ENCODE peak calls at places on chromosomes 3 and 15, in five cellular contexts. Q, R, O, F and G are unnamed samples.
A peak's percentile ranks its signal among the peaks of the same experiment; 100 is the strongest.

GRCh38 chr3:42159706-42160472 is 68.7 kb downstream of the TRAK1 start:
- DNase-seq in F (no peak), R (peak; percentile 70), O (no peak), Q (no peak), G (no peak)

GRCh38 chr15:98937413-98938104 is 70.0 kb downstream of the PGPEP1L start:
- DNase-seq in O (no peak), Q (no peak), F (no peak), R (peak; percentile 64), G (no peak)

GRCh38 chr3:42886294-42886822 is 10.7 kb upstream of the CYP8B1 start:
- DNase-seq in R (no peak), F (no peak), Q (no peak), O (no peak), G (no peak)

GRCh38 chr15:94229591-94230365 is 1.6 kb upstream of the MCTP2 start:
- DNase-seq in Q (no peak), F (no peak), O (no peak), R (peak; percentile 40), G (no peak)

GRCh38 chr3:107372506-107372905 is 4.7 kb upstream of the CCDC54 start:
- DNase-seq in R (no peak), F (no peak), Q (no peak), O (no peak), G (no peak)

GRCh38 chr15:100712226-100712625 is 109.8 kb downstream of the ASB7 start:
- DNase-seq in F (no peak), O (no peak), Q (peak; percentile 92), R (no peak), G (no peak)

GRCh38 chr3:55489804-55490132 is 2.7 kb upstream of the WNT5A start:
- DNase-seq in Q (no peak), F (no peak), R (no peak), O (no peak), G (no peak)

GRCh38 chr15:19973718-19974117 is 567.9 kb downstream of the GOLGA6L6 start:
- DNase-seq in O (peak; percentile 67), F (no peak), Q (no peak), R (no peak), G (no peak)

GRCh38 chr3:56119575-56120349 is 348.5 kb downstream of the ERC2 start:
- DNase-seq in O (no peak), F (peak; percentile 68), Q (peak; percentile 91), R (no peak), G (peak; percentile 74)

GRCh38 chr15:51098331-51098619 is 3.6 kb upstream of the TNFAIP8L3 start:
- DNase-seq in R (no peak), O (no peak), F (no peak), Q (no peak), G (no peak)